ENCODE peak calls at places on chromosomes 2 and 18, in six cellular contexts. One of them, this sample, is unnamed. For H3K4me1 and H3K9me3, the result is how much of the 10 kb centered on the place peaks cover.

GRCh38 chr2:206535587-206535986 is 92.3 kb downstream of the ADAM23 start:
- DNase-seq in right lobe of liver: no peak
- DNase-seq in astrocyte: no peak
- DNase-seq in K562: no peak
- DNase-seq in body of pancreas: no peak
- DNase-seq in breast epithelium: no peak
- DNase-seq in this sample: no peak

GRCh38 chr18:58223717-58224424 is 179.8 kb downstream of the NEDD4L start:
- DNase-seq in right lobe of liver: peak
- DNase-seq in astrocyte: peak
- DNase-seq in K562: peak
- DNase-seq in body of pancreas: peak
- DNase-seq in breast epithelium: peak
- DNase-seq in this sample: no peak

GRCh38 chr18:76462326-76462694 is 32.7 kb downstream of the ZNF516 start:
- DNase-seq in right lobe of liver: no peak
- DNase-seq in astrocyte: no peak
- DNase-seq in K562: peak
- DNase-seq in body of pancreas: no peak
- DNase-seq in breast epithelium: no peak
- DNase-seq in this sample: no peak

GRCh38 chr18:24586662-24587360 is 126.4 kb downstream of the HRH4 start:
- DNase-seq in right lobe of liver: no peak
- DNase-seq in astrocyte: no peak
- DNase-seq in K562: no peak
- DNase-seq in body of pancreas: no peak
- DNase-seq in breast epithelium: no peak
- DNase-seq in this sample: no peak

GRCh38 chr2:71602581-71602980 is 149.2 kb downstream of the DYSF start:
- DNase-seq in right lobe of liver: peak
- DNase-seq in astrocyte: no peak
- DNase-seq in K562: no peak
- DNase-seq in body of pancreas: no peak
- DNase-seq in breast epithelium: no peak
- DNase-seq in this sample: no peak

GRCh38 chr2:200765995-200766660 is 45.6 kb upstream of the BZW1 start:
- DNase-seq in right lobe of liver: no peak
- DNase-seq in astrocyte: peak
- DNase-seq in K562: no peak
- DNase-seq in body of pancreas: no peak
- DNase-seq in breast epithelium: no peak
- DNase-seq in this sample: no peak

GRCh38 chr2:17380003-17380402 is 138.2 kb downstream of the RAD51AP2 start:
- DNase-seq in right lobe of liver: no peak
- DNase-seq in astrocyte: no peak
- DNase-seq in K562: no peak
- DNase-seq in body of pancreas: no peak
- DNase-seq in breast epithelium: no peak
- DNase-seq in this sample: no peak

GRCh38 chr18:37398248-37398920 is 167.2 kb downstream of the CELF4 start:
- DNase-seq in right lobe of liver: no peak
- DNase-seq in astrocyte: no peak
- DNase-seq in K562: no peak
- DNase-seq in body of pancreas: no peak
- DNase-seq in breast epithelium: no peak
- DNase-seq in this sample: no peak

GRCh38 chr2:109630441-109631425 is 16.6 kb downstream of the SOWAHC start:
- DNase-seq in right lobe of liver: no peak
- DNase-seq in astrocyte: no peak
- DNase-seq in K562: no peak
- DNase-seq in body of pancreas: no peak
- DNase-seq in breast epithelium: no peak
- DNase-seq in this sample: no peak

GRCh38 chr2:32482466-32482865 is 125.6 kb downstream of the BIRC6 start:
- DNase-seq in right lobe of liver: no peak
- DNase-seq in astrocyte: no peak
- DNase-seq in K562: no peak
- DNase-seq in body of pancreas: no peak
- DNase-seq in breast epithelium: no peak
- DNase-seq in this sample: no peak

GRCh38 chr18:62660741-62661140 is 54.6 kb upstream of the PHLPP1 start:
- DNase-seq in right lobe of liver: no peak
- DNase-seq in astrocyte: peak
- DNase-seq in K562: no peak
- DNase-seq in body of pancreas: no peak
- DNase-seq in breast epithelium: no peak
- DNase-seq in this sample: no peak

DNA sequence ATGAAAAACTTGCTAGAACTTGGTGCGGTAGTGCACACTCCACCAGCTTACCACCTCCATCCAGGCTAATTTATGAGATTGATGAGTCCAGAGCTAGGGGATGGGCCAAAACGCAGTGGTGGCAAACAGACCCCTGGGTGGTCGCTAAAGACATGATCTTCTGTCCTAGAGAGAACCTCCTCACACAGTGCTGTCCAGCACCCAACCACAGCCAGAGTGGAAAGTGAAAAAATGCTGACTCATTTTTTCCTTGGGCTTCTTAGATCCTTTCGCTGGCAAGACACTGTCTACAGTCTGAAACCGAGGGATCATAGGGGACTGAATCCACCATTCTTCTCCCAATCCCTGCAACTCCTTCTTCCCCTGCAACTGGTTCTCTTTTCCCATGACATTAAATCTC is 4.1 kb downstream of the ANTXR1 start:
- DNase-seq in right lobe of liver: no peak
- DNase-seq in astrocyte: peak
- DNase-seq in K562: peak
- DNase-seq in body of pancreas: no peak
- DNase-seq in breast epithelium: no peak
- DNase-seq in this sample: no peak
- H3K4me1 ChIP-seq in right lobe of liver: under half
- H3K4me1 ChIP-seq in astrocyte: under half
- H3K4me1 ChIP-seq in K562: under half
- H3K4me1 ChIP-seq in body of pancreas: under half
- H3K4me1 ChIP-seq in breast epithelium: under half
- H3K4me1 ChIP-seq in this sample: under half

DNA sequence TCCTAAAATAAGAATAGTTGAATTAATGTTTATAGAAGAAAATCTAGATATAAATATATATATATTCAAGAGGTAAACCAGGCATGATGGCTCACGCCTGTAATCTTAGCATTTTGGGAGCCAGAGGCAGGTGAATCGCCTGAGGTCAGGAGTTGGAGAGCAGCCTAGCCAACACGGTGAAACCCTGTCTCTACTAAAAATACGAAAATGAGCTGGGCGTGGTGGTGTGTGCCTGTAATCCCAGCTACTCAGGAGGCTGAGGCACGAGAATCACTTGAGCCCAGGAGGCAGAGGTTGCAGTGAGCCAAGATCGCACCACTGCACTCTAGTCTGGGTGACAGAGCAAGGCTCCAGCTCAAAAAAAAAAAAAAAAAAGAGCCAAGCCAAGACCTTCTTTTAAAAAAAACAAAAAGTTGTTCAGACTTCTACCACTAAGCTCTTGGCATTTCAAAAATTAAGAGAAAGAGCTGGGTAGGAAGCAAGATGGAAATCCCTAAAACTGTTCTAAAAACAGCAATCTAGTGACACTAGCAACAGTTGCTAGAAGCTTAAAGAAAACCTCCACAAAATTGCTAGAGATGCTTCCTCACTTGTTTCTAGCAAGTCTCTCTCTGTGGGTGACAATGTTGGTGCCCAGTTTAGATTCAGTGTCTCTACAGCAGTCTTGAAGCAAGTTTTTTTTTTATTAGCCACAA is 70.4 kb downstream of the ANKRD44 start:
- DNase-seq in right lobe of liver: no peak
- DNase-seq in astrocyte: no peak
- DNase-seq in K562: no peak
- DNase-seq in body of pancreas: no peak
- DNase-seq in breast epithelium: no peak
- DNase-seq in this sample: no peak
- H3K27ac ChIP-seq in right lobe of liver: no peak
- H3K27ac ChIP-seq in astrocyte: no peak
- H3K27ac ChIP-seq in K562: no peak
- H3K27ac ChIP-seq in body of pancreas: no peak
- H3K27ac ChIP-seq in breast epithelium: no peak
- H3K27ac ChIP-seq in this sample: peak

GRCh38 chr2:30095402-30095801 is 51.4 kb upstream of the YPEL5 start:
- DNase-seq in right lobe of liver: no peak
- DNase-seq in astrocyte: peak
- DNase-seq in K562: no peak
- DNase-seq in body of pancreas: no peak
- DNase-seq in breast epithelium: no peak
- DNase-seq in this sample: no peak
- H3K9me3 ChIP-seq in right lobe of liver: under half
- H3K9me3 ChIP-seq in astrocyte: under half
- H3K9me3 ChIP-seq in K562: under half
- H3K9me3 ChIP-seq in body of pancreas: under half
- H3K9me3 ChIP-seq in breast epithelium: under half
- H3K9me3 ChIP-seq in this sample: under half

DNA sequence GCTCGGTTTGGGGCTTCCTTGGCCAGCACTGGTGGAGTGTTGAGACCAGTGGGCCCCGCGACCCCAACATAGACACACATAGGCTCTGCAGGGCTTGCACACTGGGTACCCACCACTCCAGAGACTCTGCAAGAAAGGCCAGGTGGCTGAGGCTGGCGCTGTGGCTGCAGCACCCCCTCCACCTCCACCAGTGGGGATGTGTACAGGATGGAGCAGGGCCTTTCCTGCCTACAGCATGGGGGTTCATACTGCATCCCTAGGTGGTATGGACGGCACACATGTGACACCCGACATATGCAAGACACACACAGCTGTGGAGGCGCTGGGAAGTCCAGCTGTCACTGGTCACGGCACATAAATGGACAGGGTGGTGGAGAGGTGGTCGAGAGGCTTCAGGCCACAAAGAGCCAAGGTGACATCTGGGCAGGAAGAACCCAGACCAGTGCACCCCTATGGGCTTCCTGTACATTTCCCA is 1.3 kb downstream of the RNPEPL1 start:
- DNase-seq in right lobe of liver: peak
- DNase-seq in astrocyte: no peak
- DNase-seq in K562: no peak
- DNase-seq in body of pancreas: no peak
- DNase-seq in breast epithelium: no peak
- DNase-seq in this sample: peak
- H3K4me1 ChIP-seq in right lobe of liver: under half
- H3K4me1 ChIP-seq in astrocyte: under half
- H3K4me1 ChIP-seq in K562: under half
- H3K4me1 ChIP-seq in body of pancreas: half or more
- H3K4me1 ChIP-seq in breast epithelium: under half
- H3K4me1 ChIP-seq in this sample: under half

DNA sequence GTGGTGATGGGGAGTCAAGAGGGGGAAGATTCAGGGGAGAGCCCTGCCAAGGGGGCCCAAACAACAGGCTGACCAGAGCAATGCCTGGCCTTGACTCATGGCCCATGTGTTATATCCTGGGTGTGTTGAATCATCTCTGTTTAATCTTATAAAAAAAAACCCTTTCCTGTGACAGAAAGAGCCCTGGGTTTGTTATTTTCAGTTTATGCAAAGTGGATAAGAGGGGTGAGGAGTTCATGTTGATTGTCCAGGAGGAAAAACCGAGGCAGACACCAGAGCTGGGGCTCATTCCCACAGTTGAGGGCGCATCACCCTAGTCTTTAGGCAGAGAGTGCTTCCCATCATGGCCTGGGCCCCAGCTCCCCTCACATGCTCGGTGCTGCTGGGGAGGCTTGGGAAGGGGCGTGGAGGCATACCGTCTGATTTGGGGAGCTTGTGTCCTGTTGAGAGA is 30.9 kb upstream of the IL37 start:
- DNase-seq in right lobe of liver: no peak
- DNase-seq in astrocyte: peak
- DNase-seq in K562: no peak
- DNase-seq in body of pancreas: no peak
- DNase-seq in breast epithelium: no peak
- DNase-seq in this sample: no peak
- H3K27ac ChIP-seq in right lobe of liver: no peak
- H3K27ac ChIP-seq in astrocyte: peak
- H3K27ac ChIP-seq in K562: no peak
- H3K27ac ChIP-seq in body of pancreas: no peak
- H3K27ac ChIP-seq in breast epithelium: no peak
- H3K27ac ChIP-seq in this sample: no peak

DNA sequence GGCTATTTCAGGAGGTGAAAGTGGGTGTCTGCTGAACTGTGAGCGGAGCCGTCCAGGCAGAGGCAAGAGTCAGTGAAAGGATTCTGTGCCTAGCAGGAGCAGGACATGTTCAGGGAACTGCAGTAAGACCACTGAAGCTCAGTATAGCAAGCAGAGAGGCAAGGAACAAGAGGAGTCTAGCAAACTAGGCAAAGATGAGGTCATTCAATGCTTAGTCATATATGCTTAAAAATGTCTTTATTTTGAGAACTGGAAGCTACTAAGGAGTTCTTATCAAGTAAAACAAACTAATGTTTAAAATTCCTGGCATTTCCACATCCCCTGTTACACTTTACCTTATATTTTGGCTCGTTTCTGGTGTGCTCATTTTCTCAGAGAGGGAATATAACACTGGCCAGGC is 913.5 kb downstream of the CBLN2 start:
- DNase-seq in right lobe of liver: no peak
- DNase-seq in astrocyte: peak
- DNase-seq in K562: no peak
- DNase-seq in body of pancreas: no peak
- DNase-seq in breast epithelium: no peak
- DNase-seq in this sample: no peak
- H3K9me3 ChIP-seq in right lobe of liver: under half
- H3K9me3 ChIP-seq in astrocyte: under half
- H3K9me3 ChIP-seq in K562: under half
- H3K9me3 ChIP-seq in body of pancreas: under half
- H3K9me3 ChIP-seq in breast epithelium: under half
- H3K9me3 ChIP-seq in this sample: under half

GRCh38 chr18:7303751-7304370 is 73.0 kb downstream of the LRRC30 start:
- DNase-seq in right lobe of liver: no peak
- DNase-seq in astrocyte: no peak
- DNase-seq in K562: no peak
- DNase-seq in body of pancreas: no peak
- DNase-seq in breast epithelium: no peak
- DNase-seq in this sample: no peak

GRCh38 chr18:7305416-7305815 is 74.5 kb downstream of the LRRC30 start:
- DNase-seq in right lobe of liver: no peak
- DNase-seq in astrocyte: no peak
- DNase-seq in K562: no peak
- DNase-seq in body of pancreas: no peak
- DNase-seq in breast epithelium: no peak
- DNase-seq in this sample: no peak

GRCh38 chr18:7303306-7303705 is 72.4 kb downstream of the LRRC30 start:
- DNase-seq in right lobe of liver: no peak
- DNase-seq in astrocyte: no peak
- DNase-seq in K562: no peak
- DNase-seq in body of pancreas: no peak
- DNase-seq in breast epithelium: no peak
- DNase-seq in this sample: no peak

GRCh38 chr18:7307586-7307985 is 76.7 kb downstream of the LRRC30 start:
- DNase-seq in right lobe of liver: no peak
- DNase-seq in astrocyte: no peak
- DNase-seq in K562: no peak
- DNase-seq in body of pancreas: no peak
- DNase-seq in breast epithelium: no peak
- DNase-seq in this sample: no peak

GRCh38 chr18:7307018-7307417 is 76.1 kb downstream of the LRRC30 start:
- DNase-seq in right lobe of liver: no peak
- DNase-seq in astrocyte: no peak
- DNase-seq in K562: no peak
- DNase-seq in body of pancreas: no peak
- DNase-seq in breast epithelium: no peak
- DNase-seq in this sample: no peak
- H3K4me1 ChIP-seq in right lobe of liver: under half
- H3K4me1 ChIP-seq in astrocyte: under half
- H3K4me1 ChIP-seq in K562: under half
- H3K4me1 ChIP-seq in body of pancreas: under half
- H3K4me1 ChIP-seq in breast epithelium: under half
- H3K4me1 ChIP-seq in this sample: under half